ENCODE peak calls at places on chromosome 18, in seven cellular contexts. A is T-cell; D is stimulated activated CD4-positive, alpha-beta T cell treated with anti-CD3 and anti-CD28 coated beads, TNF-alpha, amount 100 ng/mL, for 48 hours; P is SW480; S is lower leg skin; N is Calu3; C is GM12878. J is an unnamed sample.

GRCh38 chr18:55853268-55853667 is 265.3 kb upstream of the TCF4 start:
- DNase-seq in A (no peak), N (no peak), D (no peak), S (no peak), P (no peak), C (no peak), J (no peak)

GRCh38 chr18:75830848-75831247 is 403.3 kb upstream of the SMIM21 start:
- DNase-seq in C (no peak), S (no peak), D (no peak), P (no peak), A (no peak), N (no peak), J (no peak)

GRCh38 chr18:74722237-74722636 is 124.6 kb downstream of the ZNF407 start:
- DNase-seq in P (no peak), D (no peak), A (no peak), N (no peak), S (no peak), C (no peak), J (no peak)

GRCh38 chr18:22346342-22346967 is 71.3 kb downstream of the CTAGE1 start:
- DNase-seq in A (no peak), S (no peak), P (no peak), C (no peak), N (peak), D (no peak), J (no peak)

GRCh38 chr18:3447035-3447894 is 2.7 kb upstream of the TGIF1 start:
- DNase-seq in P (peak), C (no peak), N (peak), D (no peak), A (no peak), S (peak), J (peak)

GRCh38 chr18:79523738-79524180 is 128.0 kb downstream of the NFATC1 start:
- DNase-seq in D (peak), C (peak), A (peak), P (peak), N (no peak), S (no peak), J (peak)

GRCh38 chr18:61898576-61899205 is 5.9 kb upstream of the RNF152 start:
- DNase-seq in S (no peak), D (no peak), C (no peak), N (peak), P (peak), A (no peak), J (no peak)

GRCh38 chr18:50306944-50307343 is 19.5 kb upstream of the CXXC1 start:
- DNase-seq in A (no peak), S (no peak), D (no peak), P (peak), C (no peak), N (peak), J (no peak)

GRCh38 chr18:22975508-22975907 is 42.4 kb downstream of the RBBP8 start:
- DNase-seq in D (no peak), N (no peak), A (no peak), C (no peak), P (no peak), S (no peak), J (no peak)

GRCh38 chr18:26176134-26176533 is 42.5 kb downstream of the PSMA8 start:
- DNase-seq in P (peak), A (no peak), N (no peak), S (no peak), D (no peak), C (no peak), J (no peak)

GRCh38 chr18:24672165-24672950 is 211.9 kb downstream of the HRH4 start:
- DNase-seq in C (no peak), S (no peak), D (no peak), P (peak), A (no peak), N (no peak), J (no peak)

GRCh38 chr18:5468394-5468793 is 75.4 kb downstream of the EPB41L3 start:
- DNase-seq in N (no peak), C (no peak), P (no peak), S (no peak), D (no peak), A (no peak), J (no peak)

GRCh38 chr18:2848879-2849254 is 2.1 kb downstream of the EMILIN2 start:
- DNase-seq in P (no peak), N (no peak), D (no peak), C (no peak), S (no peak), A (no peak), J (no peak)

GRCh38 chr18:36813111-36813752 is 15.6 kb downstream of the TPGS2 start:
- DNase-seq in D (no peak), A (no peak), N (no peak), C (no peak), P (no peak), S (no peak), J (no peak)

GRCh38 chr18:30694773-30695172 is 347.8 kb downstream of the DSC3 start:
- DNase-seq in N (no peak), S (no peak), A (no peak), P (no peak), D (no peak), C (no peak), J (no peak)

GRCh38 chr18:14914126-14914525 is 166.2 kb downstream of the ANKRD30B start:
- DNase-seq in C (no peak), P (peak), A (no peak), D (no peak), S (no peak), N (no peak), J (no peak)

GRCh38 chr18:45771587-45771986 is 47.6 kb downstream of the SLC14A1 start:
- DNase-seq in S (no peak), P (no peak), D (no peak), N (no peak), A (no peak), C (no peak), J (no peak)

GRCh38 chr18:73006331-73006730 is 138.5 kb upstream of the NETO1 start:
- DNase-seq in S (no peak), N (no peak), A (no peak), P (no peak), D (no peak), C (no peak), J (no peak)

GRCh38 chr18:67151366-67151765 is 365.2 kb downstream of the DSEL start:
- DNase-seq in A (no peak), P (no peak), S (no peak), N (no peak), C (no peak), D (no peak), J (no peak)

GRCh38 chr18:60804412-60804811 is 431.8 kb upstream of the MC4R start:
- DNase-seq in N (no peak), A (no peak), C (no peak), P (no peak), S (no peak), D (no peak), J (no peak)

GRCh38 chr18:69817335-69817935 is 130.2 kb downstream of the CD226 start:
- DNase-seq in C (no peak), P (no peak), A (no peak), N (no peak), S (no peak), D (no peak), J (no peak)

GRCh38 chr18:79962311-79962710 is 2.1 kb upstream of the HSBP1L1 start:
- DNase-seq in S (no peak), A (no peak), P (no peak), D (no peak), C (no peak), N (peak), J (no peak)

J was measured in activated T-helper 1 cell treated with anti-CD3 and anti-CD28 coated beads, Interleukin-12 subunit alpha, Interleukin-12 subunit beta, Interleukin-2, Interleukin-4 antibody, amounts not matched to agents 30 ng/mL and 10 ng/mL and 1 ng/mL, durations not matched to agents 14 hours and 24 hours and 36 hours.